ENCODE peak calls at places on chromosomes 2 and 18, in six cellular contexts. K is NB4, R is PC-9, L is osteocyte, I is right atrium auricular region, X is thyroid gland. Z is an unnamed sample.

GRCh38 chr2:159891917-159892691 is 94.1 kb upstream of the CD302 start:
- DNase-seq in X (no peak), R (no peak), K (no peak), L (no peak), I (no peak), Z (no peak)

GRCh38 chr2:196404276-196404675 is 232.9 kb upstream of the STK17B start:
- DNase-seq in L (no peak), X (no peak), K (no peak), R (no peak), I (no peak), Z (no peak)

GRCh38 chr2:209495855-209496585 is 72.2 kb downstream of the MAP2 start:
- DNase-seq in L (no peak), R (peak), K (peak), I (no peak), X (no peak), Z (no peak)

GRCh38 chr2:31384771-31385276 is 29.7 kb downstream of the XDH start:
- DNase-seq in R (peak), K (peak), I (no peak), X (no peak), L (no peak), Z (no peak)

GRCh38 chr2:211133766-211134165 is 577.4 kb downstream of the CPS1 start:
- DNase-seq in R (no peak), X (no peak), L (no peak), I (no peak), K (no peak), Z (no peak)

GRCh38 chr2:161423351-161424178 is 7.5 kb downstream of the TBR1 start:
- DNase-seq in L (no peak), K (no peak), R (no peak), I (no peak), X (no peak), Z (peak)

GRCh38 chr2:29923110-29923721 is 1.8 kb upstream of the ALK start:
- DNase-seq in X (peak), R (peak), I (peak), L (no peak), K (peak), Z (peak)

GRCh38 chr2:239865059-239865639 is 160.0 kb downstream of the NDUFA10 start:
- DNase-seq in X (no peak), L (peak), I (peak), R (no peak), K (no peak), Z (no peak)

GRCh38 chr2:101823849-101824248 is 126.3 kb downstream of the MAP4K4 start:
- DNase-seq in K (no peak), L (no peak), I (no peak), R (no peak), X (no peak), Z (no peak)

DNA sequence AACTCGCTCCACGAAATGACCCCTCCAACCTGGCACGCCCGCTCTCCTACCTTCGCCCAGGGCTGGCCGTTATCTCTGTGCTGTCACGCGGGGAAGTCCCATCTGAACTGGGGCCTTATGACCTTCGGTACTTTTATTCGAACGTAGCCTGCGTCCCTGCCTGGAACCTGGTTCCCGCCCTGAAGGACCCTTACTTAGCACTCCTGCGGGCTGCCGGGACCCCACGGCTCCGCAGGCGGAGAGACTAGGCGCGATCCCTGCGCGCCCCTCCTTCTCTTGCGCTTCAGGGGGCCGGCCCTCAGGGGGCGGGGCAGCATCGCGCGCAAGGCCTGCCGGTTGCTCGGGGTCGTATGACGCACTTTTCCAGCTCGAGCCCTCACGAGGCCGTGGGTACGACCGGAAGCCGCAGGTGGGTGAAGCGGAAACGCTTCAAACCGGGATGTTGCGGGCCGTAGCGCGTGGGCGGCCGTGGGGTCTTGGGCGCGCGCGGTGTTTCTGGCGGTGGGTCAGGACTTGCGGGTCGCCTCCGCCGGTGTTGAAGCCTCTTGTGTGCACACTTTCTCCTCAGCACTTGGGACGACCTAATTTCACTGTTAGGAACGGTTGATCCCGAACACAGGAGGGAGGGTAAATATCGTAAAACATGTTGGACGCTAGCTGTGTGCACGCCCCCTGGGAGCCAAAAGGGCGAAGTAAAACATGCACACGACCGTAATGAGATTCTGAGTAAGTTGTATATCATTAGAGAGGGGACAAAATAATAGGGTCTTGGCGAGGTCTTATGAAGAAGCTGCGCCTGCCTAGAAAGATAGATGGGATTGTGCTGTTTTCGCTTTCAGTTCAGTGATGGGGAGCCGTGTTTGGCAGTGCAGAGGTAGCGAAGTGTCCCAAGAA is at the start of the genes LIPT1 and TSGA10:
- DNase-seq in K (peak), I (peak), X (peak), R (peak), L (peak), Z (peak)
- TF ChIP-seq CTCF in K (peak), I (peak), X (no peak), R (peak), L (peak), Z (no peak)

DNA sequence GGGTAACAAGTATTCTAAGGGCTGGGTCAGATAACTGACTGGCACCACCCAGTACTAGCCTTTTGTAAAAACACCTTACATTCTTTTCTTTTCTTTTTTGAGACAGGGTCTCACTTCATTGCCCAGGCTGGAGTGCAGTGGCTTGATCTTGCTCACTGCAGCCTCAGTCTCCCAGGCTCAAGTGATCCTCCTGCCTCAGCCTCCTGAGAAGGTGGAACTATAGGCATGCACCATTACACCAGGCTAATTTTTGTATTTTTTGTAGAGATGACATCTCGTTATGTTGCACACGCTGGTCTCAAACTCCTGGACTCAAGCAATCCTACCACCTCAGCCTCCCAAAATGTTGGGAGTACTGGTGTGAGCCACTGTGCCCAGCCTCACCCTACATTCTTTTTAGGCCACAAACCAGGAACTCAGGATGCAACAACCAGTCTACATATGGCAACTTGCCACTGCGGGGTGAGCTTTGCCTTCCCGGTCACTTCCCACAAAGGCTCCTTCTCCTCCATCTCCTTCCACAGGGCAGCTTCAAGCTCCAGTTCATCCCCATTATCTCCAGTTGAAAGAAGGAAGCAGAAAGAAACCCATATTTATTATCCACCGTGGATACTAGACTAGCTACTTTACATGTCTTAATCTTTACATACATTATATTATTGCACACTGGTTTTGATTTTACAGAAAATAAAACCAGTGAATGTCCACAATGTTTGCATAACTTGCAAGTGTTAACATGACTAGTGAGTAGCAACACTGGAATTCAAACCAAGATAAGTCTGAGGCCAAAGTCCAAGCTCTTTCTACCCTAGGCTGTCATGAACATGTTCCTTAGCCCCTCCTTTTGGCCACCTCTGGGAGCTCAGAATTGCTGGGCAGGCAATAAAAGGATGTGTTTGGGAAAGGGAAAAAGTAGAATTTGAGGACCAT is 23.7 kb upstream of the AP1S3 start:
- DNase-seq in I (no peak), K (no peak), R (peak), L (no peak), X (no peak), Z (no peak)
- TF ChIP-seq CTCF in I (no peak), K (no peak), R (peak), L (no peak), X (no peak), Z (no peak)

GRCh38 chr18:13725566-13726227 is 661 bp downstream of the FAM210A start:
- DNase-seq in X (peak), L (no peak), R (peak), I (no peak), K (no peak), Z (peak)

GRCh38 chr18:13730486-13730885 is 4.0 kb downstream of the RNMT start:
- DNase-seq in I (no peak), X (no peak), L (no peak), R (no peak), K (no peak), Z (no peak)

GRCh38 chr18:13726972-13727331 is 479 bp downstream of the RNMT start:
- DNase-seq in K (no peak), I (peak), X (no peak), R (peak), L (peak), Z (peak)

GRCh38 chr18:13726228-13726971 is at the start of the genes FAM210A and RNMT:
- DNase-seq in L (peak), X (peak), K (peak), R (peak), I (peak), Z (peak)
- TF ChIP-seq CTCF in L (no peak), X (peak), K (no peak), R (no peak), I (peak), Z (peak)

GRCh38 chr2:61970807-61971556 is 65.5 kb downstream of the COMMD1 start:
- DNase-seq in L (no peak), I (no peak), X (peak), R (no peak), K (no peak), Z (no peak)
- TF ChIP-seq CTCF in L (no peak), I (peak), X (no peak), R (no peak), K (no peak), Z (no peak)

GRCh38 chr2:234254783-234255521 is 204.4 kb downstream of the SPP2 start:
- DNase-seq in K (no peak), X (no peak), L (no peak), I (no peak), R (no peak), Z (no peak)
- TF ChIP-seq CTCF in K (no peak), X (no peak), L (no peak), I (no peak), R (no peak), Z (no peak)

DNA sequence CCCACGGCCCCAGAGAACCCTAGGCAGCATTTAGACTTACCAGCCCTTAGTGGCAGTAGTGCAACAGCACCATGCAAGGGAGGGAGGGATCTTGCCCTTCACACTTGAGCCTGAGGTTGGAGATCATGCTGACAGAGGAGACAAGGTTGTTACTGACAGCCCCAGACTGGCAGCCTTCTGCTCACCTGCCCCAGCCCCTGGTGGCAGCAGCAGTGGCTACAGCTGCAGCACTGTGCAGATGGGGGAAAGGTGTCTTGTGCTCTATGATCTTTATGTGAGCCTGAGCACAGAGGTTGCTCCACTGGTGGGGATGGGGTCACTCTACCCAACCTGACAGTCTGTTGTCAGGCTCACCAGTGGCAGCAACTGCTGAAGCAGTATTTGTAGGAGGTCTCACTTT is 501.2 kb upstream of the LRRTM4 start:
- DNase-seq in K (no peak), L (no peak), R (no peak), I (no peak), X (no peak), Z (no peak)
- TF ChIP-seq CTCF in K (no peak), L (no peak), R (no peak), I (no peak), X (no peak), Z (no peak)

GRCh38 chr2:121047383-121047782 is 237.6 kb downstream of the TFCP2L1 start:
- DNase-seq in I (no peak), K (no peak), R (no peak), X (no peak), L (no peak), Z (no peak)
- TF ChIP-seq CTCF in I (no peak), K (no peak), R (no peak), X (no peak), L (no peak), Z (no peak)

Z was measured in GM13976.